ENCODE peak calls at places on chromosomes 7 and 10, in seven cellular contexts. One of them, this sample, is unnamed.

GRCh38 chr10:970311-971149 is 17.7 kb upstream of the GTPBP4 start:
- DNase-seq in upper lobe of right lung: peak; percentile 63
- DNase-seq in progenitor cell of endocrine pancreas: no peak
- DNase-seq in SK-N-SH: peak; percentile 79
- DNase-seq in foreskin keratinocyte: no peak
- DNase-seq in IMR-90: no peak
- DNase-seq in glutamatergic neuron: no peak
- DNase-seq in this sample: no peak

GRCh38 chr10:114520453-114520852 is 116.2 kb upstream of the AFAP1L2 start:
- DNase-seq in upper lobe of right lung: no peak
- DNase-seq in progenitor cell of endocrine pancreas: no peak
- DNase-seq in glutamatergic neuron: no peak
- DNase-seq in IMR-90: peak; percentile 92
- DNase-seq in SK-N-SH: no peak
- DNase-seq in foreskin keratinocyte: peak; percentile 95
- DNase-seq in this sample: no peak

GRCh38 chr10:34916368-34916767 is 101.3 kb upstream of the PARD3 start:
- DNase-seq in upper lobe of right lung: no peak
- DNase-seq in foreskin keratinocyte: peak; percentile 73
- DNase-seq in IMR-90: peak; percentile 94
- DNase-seq in progenitor cell of endocrine pancreas: no peak
- DNase-seq in SK-N-SH: no peak
- DNase-seq in glutamatergic neuron: no peak
- DNase-seq in this sample: no peak

GRCh38 chr7:90889644-90890043 is 293.5 kb downstream of the CDK14 start:
- DNase-seq in foreskin keratinocyte: no peak
- DNase-seq in upper lobe of right lung: no peak
- DNase-seq in IMR-90: no peak
- DNase-seq in progenitor cell of endocrine pancreas: no peak
- DNase-seq in glutamatergic neuron: no peak
- DNase-seq in SK-N-SH: no peak
- DNase-seq in this sample: no peak

GRCh38 chr7:143892527-143893300 is 9.3 kb downstream of the TCAF1 start:
- DNase-seq in foreskin keratinocyte: peak; percentile 30
- DNase-seq in SK-N-SH: no peak
- DNase-seq in glutamatergic neuron: no peak
- DNase-seq in upper lobe of right lung: no peak
- DNase-seq in IMR-90: peak; percentile 18
- DNase-seq in progenitor cell of endocrine pancreas: no peak
- DNase-seq in this sample: no peak

GRCh38 chr10:100339236-100339635 is 7.8 kb upstream of the SCD start:
- DNase-seq in upper lobe of right lung: no peak
- DNase-seq in SK-N-SH: no peak
- DNase-seq in IMR-90: no peak
- DNase-seq in glutamatergic neuron: no peak
- DNase-seq in progenitor cell of endocrine pancreas: no peak
- DNase-seq in foreskin keratinocyte: no peak
- DNase-seq in this sample: peak; percentile 53

GRCh38 chr7:44978511-44979366 is at the start of gene MYO1G:
- DNase-seq in upper lobe of right lung: peak; percentile 82
- DNase-seq in glutamatergic neuron: no peak
- DNase-seq in SK-N-SH: no peak
- DNase-seq in IMR-90: no peak
- DNase-seq in foreskin keratinocyte: no peak
- DNase-seq in progenitor cell of endocrine pancreas: no peak
- DNase-seq in this sample: peak; percentile 86

GRCh38 chr7:70696139-70696782 is 435.7 kb upstream of the GALNT17 start:
- DNase-seq in SK-N-SH: peak; percentile 44
- DNase-seq in IMR-90: peak; percentile 52
- DNase-seq in glutamatergic neuron: no peak
- DNase-seq in progenitor cell of endocrine pancreas: no peak
- DNase-seq in upper lobe of right lung: no peak
- DNase-seq in foreskin keratinocyte: peak; percentile 70
- DNase-seq in this sample: no peak

GRCh38 chr7:8290645-8291308 is 28.8 kb upstream of the ICA1 start:
- DNase-seq in upper lobe of right lung: no peak
- DNase-seq in IMR-90: no peak
- DNase-seq in glutamatergic neuron: no peak
- DNase-seq in progenitor cell of endocrine pancreas: no peak
- DNase-seq in SK-N-SH: peak; percentile 77
- DNase-seq in foreskin keratinocyte: peak; percentile 27
- DNase-seq in this sample: no peak

GRCh38 chr7:7136423-7136822 is 45.9 kb upstream of the C1GALT1 start:
- DNase-seq in progenitor cell of endocrine pancreas: no peak
- DNase-seq in IMR-90: no peak
- DNase-seq in SK-N-SH: no peak
- DNase-seq in foreskin keratinocyte: no peak
- DNase-seq in upper lobe of right lung: no peak
- DNase-seq in glutamatergic neuron: no peak
- DNase-seq in this sample: no peak

GRCh38 chr7:16846611-16847165 is 35.1 kb downstream of the AGR3 start:
- DNase-seq in progenitor cell of endocrine pancreas: no peak
- DNase-seq in SK-N-SH: no peak
- DNase-seq in upper lobe of right lung: no peak
- DNase-seq in foreskin keratinocyte: peak; percentile 27
- DNase-seq in IMR-90: no peak
- DNase-seq in glutamatergic neuron: no peak
- DNase-seq in this sample: no peak

GRCh38 chr7:27182861-27183681 is 2.0 kb downstream of the HOXA11 start:
- DNase-seq in glutamatergic neuron: peak; percentile 39
- DNase-seq in IMR-90: no peak
- DNase-seq in progenitor cell of endocrine pancreas: no peak
- DNase-seq in foreskin keratinocyte: no peak
- DNase-seq in SK-N-SH: peak; percentile 55
- DNase-seq in upper lobe of right lung: peak; percentile 56
- DNase-seq in this sample: no peak

GRCh38 chr10:125333769-125334168 is 173.4 kb upstream of the CTBP2 start:
- DNase-seq in SK-N-SH: no peak
- DNase-seq in upper lobe of right lung: no peak
- DNase-seq in IMR-90: no peak
- DNase-seq in foreskin keratinocyte: no peak
- DNase-seq in progenitor cell of endocrine pancreas: no peak
- DNase-seq in glutamatergic neuron: no peak
- DNase-seq in this sample: no peak

GRCh38 chr10:69456880-69457693 is 5.8 kb downstream of the TSPAN15 start:
- DNase-seq in upper lobe of right lung: peak; percentile 53
- DNase-seq in SK-N-SH: no peak
- DNase-seq in foreskin keratinocyte: peak; percentile 68
- DNase-seq in glutamatergic neuron: no peak
- DNase-seq in progenitor cell of endocrine pancreas: no peak
- DNase-seq in IMR-90: no peak
- DNase-seq in this sample: no peak

GRCh38 chr7:75951506-75951905 is 36.6 kb downstream of the POR start:
- DNase-seq in SK-N-SH: peak; percentile 54
- DNase-seq in glutamatergic neuron: no peak
- DNase-seq in foreskin keratinocyte: peak; percentile 39
- DNase-seq in progenitor cell of endocrine pancreas: no peak
- DNase-seq in IMR-90: peak; percentile 68
- DNase-seq in upper lobe of right lung: no peak
- DNase-seq in this sample: peak; percentile 90

GRCh38 chr10:96502561-96503267 is 11.0 kb downstream of the TLL2 start:
- DNase-seq in glutamatergic neuron: no peak
- DNase-seq in upper lobe of right lung: no peak
- DNase-seq in foreskin keratinocyte: peak; percentile 80
- DNase-seq in progenitor cell of endocrine pancreas: no peak
- DNase-seq in IMR-90: no peak
- DNase-seq in SK-N-SH: no peak
- DNase-seq in this sample: no peak

GRCh38 chr7:144818516-144818915 is 17.3 kb downstream of the TPK1 start:
- DNase-seq in foreskin keratinocyte: no peak
- DNase-seq in glutamatergic neuron: no peak
- DNase-seq in progenitor cell of endocrine pancreas: no peak
- DNase-seq in upper lobe of right lung: no peak
- DNase-seq in IMR-90: no peak
- DNase-seq in SK-N-SH: no peak
- DNase-seq in this sample: no peak

GRCh38 chr7:72493850-72494661 is 81.9 kb upstream of the CALN1 start:
- DNase-seq in IMR-90: peak; percentile 31
- DNase-seq in progenitor cell of endocrine pancreas: peak; percentile 73
- DNase-seq in foreskin keratinocyte: peak; percentile 9
- DNase-seq in upper lobe of right lung: peak; percentile 72
- DNase-seq in SK-N-SH: peak; percentile 65
- DNase-seq in glutamatergic neuron: peak; percentile 87
- DNase-seq in this sample: no peak

GRCh38 chr7:17437586-17437985 is 139.1 kb downstream of the AHR start:
- DNase-seq in foreskin keratinocyte: no peak
- DNase-seq in glutamatergic neuron: no peak
- DNase-seq in SK-N-SH: no peak
- DNase-seq in progenitor cell of endocrine pancreas: no peak
- DNase-seq in IMR-90: no peak
- DNase-seq in upper lobe of right lung: no peak
- DNase-seq in this sample: no peak

DNA sequence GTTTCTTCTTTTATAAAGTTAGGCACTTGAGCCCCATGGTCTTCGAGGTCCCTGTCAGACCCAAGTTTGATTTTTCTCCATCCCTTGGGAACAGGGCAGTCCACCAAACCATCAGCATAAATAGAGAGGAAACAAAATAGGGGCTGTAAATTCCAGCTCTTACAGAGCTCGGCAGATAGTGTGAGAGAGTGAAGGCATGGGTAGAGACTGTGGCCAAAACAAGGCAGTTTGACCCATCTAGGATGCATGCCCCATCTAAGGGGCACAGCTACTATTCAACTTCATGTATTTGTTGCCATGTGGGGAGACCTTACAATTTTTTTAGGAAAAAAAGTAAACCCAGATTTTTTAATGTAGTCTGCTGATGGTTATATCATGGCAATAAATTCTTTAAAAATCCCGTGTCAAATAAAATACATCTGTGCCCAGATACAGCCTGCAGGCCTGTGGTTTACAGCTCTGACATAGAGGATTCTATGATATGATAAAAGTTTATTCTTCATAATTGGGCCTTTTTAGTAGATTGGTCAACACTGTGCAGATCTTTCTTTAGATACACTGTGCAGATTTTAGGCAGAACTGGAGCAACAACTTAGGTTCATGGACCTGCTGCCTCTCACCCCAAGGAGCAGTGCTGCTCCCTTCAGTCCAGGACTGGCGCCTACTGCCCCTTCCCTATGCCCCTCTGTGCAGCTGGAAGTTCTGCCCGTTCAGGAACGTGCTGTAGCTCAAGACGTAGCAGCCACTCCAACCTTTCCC is 5.3 kb downstream of the PPP1R3C start:
- DNase-seq in upper lobe of right lung: no peak
- DNase-seq in glutamatergic neuron: no peak
- DNase-seq in IMR-90: no peak
- DNase-seq in SK-N-SH: no peak
- DNase-seq in progenitor cell of endocrine pancreas: no peak
- DNase-seq in foreskin keratinocyte: no peak
- DNase-seq in this sample: no peak
- TF ChIP-seq CTCF in upper lobe of right lung: no peak
- TF ChIP-seq CTCF in glutamatergic neuron: no peak
- TF ChIP-seq CTCF in IMR-90: peak; percentile 8
- TF ChIP-seq CTCF in SK-N-SH: no peak
- TF ChIP-seq CTCF in progenitor cell of endocrine pancreas: no peak
- TF ChIP-seq CTCF in foreskin keratinocyte: peak; percentile 21
- TF ChIP-seq CTCF in this sample: no peak

GRCh38 chr10:14543048-14543903 is 212.6 kb upstream of the FRMD4A start:
- DNase-seq in glutamatergic neuron: no peak
- DNase-seq in foreskin keratinocyte: no peak
- DNase-seq in IMR-90: no peak
- DNase-seq in progenitor cell of endocrine pancreas: no peak
- DNase-seq in SK-N-SH: no peak
- DNase-seq in upper lobe of right lung: peak; percentile 75
- DNase-seq in this sample: no peak
- TF ChIP-seq CTCF in glutamatergic neuron: no peak
- TF ChIP-seq CTCF in foreskin keratinocyte: peak; percentile 27
- TF ChIP-seq CTCF in IMR-90: peak; percentile 8
- TF ChIP-seq CTCF in progenitor cell of endocrine pancreas: peak; percentile 37
- TF ChIP-seq CTCF in SK-N-SH: peak; percentile 44
- TF ChIP-seq CTCF in upper lobe of right lung: peak; percentile 54
- TF ChIP-seq CTCF in this sample: peak; percentile 14

DNA sequence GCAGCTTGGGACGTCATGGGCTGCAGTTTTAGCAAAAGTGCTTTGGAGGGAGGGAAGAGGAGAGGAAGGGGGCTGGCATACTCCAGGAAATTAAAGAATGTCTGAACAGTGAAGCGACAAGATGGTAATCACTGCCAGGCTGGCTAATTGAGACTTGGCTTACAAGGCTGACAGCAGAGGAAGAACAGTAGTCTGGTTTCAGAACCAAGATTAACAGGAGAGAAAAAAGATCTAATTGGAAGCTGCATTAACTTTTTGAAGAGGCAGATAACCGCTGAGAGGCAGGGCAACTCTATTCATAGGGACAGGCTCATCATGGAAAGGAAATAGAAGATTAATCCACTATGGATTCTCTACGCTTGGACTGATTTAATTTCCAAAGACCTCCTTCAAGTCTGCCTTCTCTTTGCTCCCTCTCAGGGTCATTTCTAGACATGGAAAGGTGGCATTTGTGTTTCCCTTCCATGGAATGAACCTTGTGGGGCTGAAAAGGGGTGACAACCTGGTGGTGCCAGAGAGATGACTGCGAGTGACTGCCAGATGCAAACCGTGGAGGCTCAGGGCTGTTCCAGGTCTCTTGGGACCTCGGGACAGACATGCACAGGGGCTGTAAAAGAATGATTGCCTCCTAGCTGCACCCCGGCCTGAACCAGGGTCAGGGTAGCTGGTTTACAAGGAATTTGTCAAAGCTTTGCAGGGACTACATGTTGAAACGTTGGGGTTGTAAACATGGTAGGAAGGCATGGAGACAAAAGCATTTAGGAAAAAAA is 210.2 kb upstream of the NPY start:
- DNase-seq in IMR-90: no peak
- DNase-seq in glutamatergic neuron: no peak
- DNase-seq in foreskin keratinocyte: no peak
- DNase-seq in upper lobe of right lung: no peak
- DNase-seq in SK-N-SH: no peak
- DNase-seq in progenitor cell of endocrine pancreas: no peak
- DNase-seq in this sample: no peak
- TF ChIP-seq CTCF in IMR-90: no peak
- TF ChIP-seq CTCF in glutamatergic neuron: no peak
- TF ChIP-seq CTCF in foreskin keratinocyte: no peak
- TF ChIP-seq CTCF in upper lobe of right lung: no peak
- TF ChIP-seq CTCF in SK-N-SH: no peak
- TF ChIP-seq CTCF in progenitor cell of endocrine pancreas: no peak
- TF ChIP-seq CTCF in this sample: no peak

DNA sequence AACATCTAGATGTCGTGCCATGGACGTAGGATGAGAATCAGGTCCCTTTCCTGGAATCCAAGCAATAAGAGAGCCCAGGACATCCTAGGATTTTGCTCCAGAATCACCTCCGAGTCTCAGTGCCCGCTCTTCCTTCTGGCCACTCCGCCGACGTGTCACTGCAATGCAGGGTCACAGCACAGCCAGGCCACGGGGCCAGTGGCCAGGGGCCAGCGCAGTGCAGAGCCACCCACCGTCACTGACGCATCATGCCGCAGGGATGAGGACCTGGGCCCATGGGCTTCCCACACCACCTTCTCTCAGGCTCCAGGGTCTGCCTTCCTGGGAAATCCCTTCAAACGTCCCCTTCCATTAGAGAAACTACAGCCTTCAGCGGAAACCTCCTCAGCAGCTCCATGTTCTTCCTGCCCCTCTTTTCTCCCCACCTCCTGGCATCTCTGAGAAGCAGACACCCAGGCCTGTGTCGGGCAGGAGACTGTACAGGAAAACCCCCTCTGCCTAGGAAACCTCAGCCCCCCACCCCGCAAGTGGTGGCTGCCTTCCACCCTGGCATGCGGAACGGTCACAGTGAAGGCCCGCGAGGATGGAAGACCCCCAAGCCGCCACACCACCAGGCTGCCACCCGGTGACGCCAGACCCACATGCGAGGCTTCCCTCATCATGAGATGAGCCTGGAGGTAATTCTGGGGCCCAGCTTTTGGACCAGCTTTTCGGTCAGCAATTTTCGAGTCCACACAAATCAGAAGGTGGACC is 32.1 kb downstream of the STK32C start:
- DNase-seq in IMR-90: no peak
- DNase-seq in glutamatergic neuron: no peak
- DNase-seq in SK-N-SH: no peak
- DNase-seq in progenitor cell of endocrine pancreas: no peak
- DNase-seq in upper lobe of right lung: no peak
- DNase-seq in foreskin keratinocyte: no peak
- DNase-seq in this sample: no peak
- TF ChIP-seq CTCF in IMR-90: no peak
- TF ChIP-seq CTCF in glutamatergic neuron: no peak
- TF ChIP-seq CTCF in SK-N-SH: no peak
- TF ChIP-seq CTCF in progenitor cell of endocrine pancreas: no peak
- TF ChIP-seq CTCF in upper lobe of right lung: no peak
- TF ChIP-seq CTCF in foreskin keratinocyte: no peak
- TF ChIP-seq CTCF in this sample: no peak